ENCODE peak calls at places on chromosomes 13 and 19, in six cellular contexts. C, P, X, E, O and J are unnamed samples.

GRCh38 chr13:24452044-24452443 is 60.5 kb downstream of the PARP4 start:
- DNase-seq in E (no peak), P (no peak), X (no peak), O (no peak), C (no peak), J (no peak)

GRCh38 chr19:51431124-51431523 is 13.7 kb upstream of the SIGLEC10 start:
- DNase-seq in C (no peak), O (no peak), E (no peak), P (no peak), X (peak), J (no peak)

GRCh38 chr13:67238277-67238859 is 8.2 kb upstream of the PCDH9 start:
- DNase-seq in E (no peak), C (peak), P (peak), X (peak), O (no peak), J (peak)

GRCh38 chr19:55670280-55671053 is 4.6 kb upstream of the EPN1 start:
- DNase-seq in X (no peak), E (no peak), O (no peak), P (no peak), C (no peak), J (peak)

GRCh38 chr13:112999414-113000177 is 30.6 kb downstream of the MCF2L start:
- DNase-seq in E (no peak), P (no peak), O (no peak), X (no peak), C (peak), J (no peak)

GRCh38 chr19:16363133-16363851 is 38.7 kb downstream of the KLF2 start:
- DNase-seq in P (no peak), X (no peak), O (no peak), C (no peak), E (no peak), J (no peak)

GRCh38 chr19:4870025-4870700 is 2.7 kb upstream of the PLIN3 start:
- DNase-seq in P (peak), C (no peak), X (peak), E (no peak), O (peak), J (peak)

GRCh38 chr13:25928941-25929505 is 122.8 kb downstream of the SHISA2 start:
- DNase-seq in C (no peak), O (no peak), X (no peak), P (no peak), E (no peak), J (no peak)

GRCh38 chr19:17081672-17082630 is 6.4 kb downstream of the MYO9B start:
- DNase-seq in C (no peak), O (no peak), E (no peak), P (no peak), X (no peak), J (no peak)

GRCh38 chr13:92769064-92769463 is 457.5 kb upstream of the GPC6 start:
- DNase-seq in P (no peak), X (no peak), O (no peak), E (no peak), C (no peak), J (peak)

GRCh38 chr19:34428549-34429285 is 536 bp downstream of the UBA2 start:
- DNase-seq in C (peak), P (peak), X (peak), E (no peak), O (no peak), J (peak)

GRCh38 chr19:39506598-39506943 is 7.8 kb downstream of the DLL3 start:
- DNase-seq in C (no peak), X (no peak), P (no peak), O (no peak), E (no peak), J (no peak)
- H2AFZ ChIP-seq in C (peak), X (no peak), P (peak), O (peak), E (peak), J (peak)

GRCh38 chr13:102617697-102618350 is 21.0 kb downstream of the TPP2 start:
- DNase-seq in O (no peak), E (no peak), P (no peak), C (no peak), X (no peak), J (no peak)
- TF ChIP-seq CTCF in O (no peak), E (no peak), P (no peak), C (no peak), X (no peak), J (no peak)

GRCh38 chr13:32802159-32802558 is 214.1 kb upstream of the KL start:
- DNase-seq in X (no peak), P (no peak), E (no peak), O (no peak), C (no peak), J (no peak)

DNA sequence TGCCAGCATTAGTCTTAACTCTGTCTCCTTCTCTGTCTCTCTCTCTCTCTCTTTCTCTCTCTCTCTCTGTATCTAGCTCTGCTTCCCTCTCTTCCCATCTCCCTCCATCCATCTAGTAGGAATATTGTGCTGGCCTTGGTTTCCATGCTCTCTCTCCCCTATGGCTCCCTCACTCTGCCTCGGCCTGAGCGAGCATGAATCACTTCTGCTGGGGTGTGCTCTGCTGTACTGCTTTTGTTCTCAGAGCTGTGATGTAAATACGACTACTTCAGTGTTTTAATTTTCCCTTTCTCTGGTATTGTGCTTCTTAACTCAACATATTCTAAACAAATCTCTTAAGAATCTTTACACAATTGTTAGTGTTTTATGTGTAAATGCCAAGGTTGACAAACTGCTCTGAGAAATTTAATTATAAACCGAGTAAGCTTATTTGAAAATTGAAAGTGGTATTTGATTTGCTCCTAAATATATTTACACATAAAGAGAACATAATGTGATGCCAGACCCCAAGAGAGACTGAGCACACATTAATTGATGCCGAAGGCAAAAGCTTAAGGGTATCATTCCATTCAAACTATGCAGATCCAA is 211.5 kb upstream of the KL start:
- DNase-seq in E (no peak), P (no peak), O (no peak), X (no peak), C (no peak), J (peak)
- TF ChIP-seq RFX5 in E (no peak), P (no peak), O (no peak), X (no peak), C (no peak), J (no peak)

DNA sequence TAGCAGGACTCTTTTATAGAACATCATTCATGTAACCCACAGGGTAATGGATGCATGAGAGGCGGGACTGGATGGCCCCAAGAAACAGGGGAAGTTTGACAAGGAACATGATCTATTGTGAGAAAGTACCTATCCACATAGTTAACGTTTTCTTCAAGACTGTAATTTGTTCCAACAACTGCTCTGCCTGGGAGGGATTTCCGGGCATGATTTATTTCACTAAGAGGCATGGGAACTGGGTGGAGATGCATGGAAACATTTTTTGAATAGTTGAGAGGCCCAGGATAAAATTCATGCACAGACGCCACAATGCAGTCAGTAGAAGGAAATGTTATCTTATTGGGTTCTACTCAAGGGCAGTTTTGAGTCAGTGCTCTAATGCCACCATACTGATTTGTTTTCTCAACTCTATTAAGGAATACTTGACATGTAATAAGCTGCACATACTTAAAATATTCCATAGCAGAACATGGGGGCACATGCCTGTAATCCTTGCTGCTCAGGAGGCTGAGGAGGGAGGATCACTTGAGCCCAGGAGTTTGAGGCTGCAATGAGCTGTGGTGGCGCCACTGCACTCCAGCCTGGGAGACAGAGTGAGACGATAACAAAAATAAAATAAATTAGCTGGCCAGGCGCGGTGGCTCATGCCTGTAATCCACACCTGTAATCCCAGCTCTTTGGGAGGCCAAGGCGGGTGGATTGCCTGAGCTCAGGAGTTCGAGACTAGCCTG is 9.9 kb upstream of the ATG4D start:
- DNase-seq in O (no peak), P (no peak), C (no peak), X (no peak), E (no peak), J (peak)
- H2AFZ ChIP-seq in O (no peak), P (no peak), C (peak), X (no peak), E (no peak), J (no peak)

GRCh38 chr13:45466359-45466758 is 1.6 kb downstream of the COG3 start:
- DNase-seq in C (no peak), E (no peak), P (no peak), X (no peak), O (no peak), J (no peak)

GRCh38 chr13:45468676-45469075 is 3.9 kb downstream of the COG3 start:
- DNase-seq in O (no peak), P (no peak), C (peak), E (no peak), X (no peak), J (no peak)

GRCh38 chr13:45464141-45464686 is 525 bp upstream of the COG3 start:
- DNase-seq in E (no peak), C (no peak), X (no peak), O (no peak), P (no peak), J (no peak)

DNA sequence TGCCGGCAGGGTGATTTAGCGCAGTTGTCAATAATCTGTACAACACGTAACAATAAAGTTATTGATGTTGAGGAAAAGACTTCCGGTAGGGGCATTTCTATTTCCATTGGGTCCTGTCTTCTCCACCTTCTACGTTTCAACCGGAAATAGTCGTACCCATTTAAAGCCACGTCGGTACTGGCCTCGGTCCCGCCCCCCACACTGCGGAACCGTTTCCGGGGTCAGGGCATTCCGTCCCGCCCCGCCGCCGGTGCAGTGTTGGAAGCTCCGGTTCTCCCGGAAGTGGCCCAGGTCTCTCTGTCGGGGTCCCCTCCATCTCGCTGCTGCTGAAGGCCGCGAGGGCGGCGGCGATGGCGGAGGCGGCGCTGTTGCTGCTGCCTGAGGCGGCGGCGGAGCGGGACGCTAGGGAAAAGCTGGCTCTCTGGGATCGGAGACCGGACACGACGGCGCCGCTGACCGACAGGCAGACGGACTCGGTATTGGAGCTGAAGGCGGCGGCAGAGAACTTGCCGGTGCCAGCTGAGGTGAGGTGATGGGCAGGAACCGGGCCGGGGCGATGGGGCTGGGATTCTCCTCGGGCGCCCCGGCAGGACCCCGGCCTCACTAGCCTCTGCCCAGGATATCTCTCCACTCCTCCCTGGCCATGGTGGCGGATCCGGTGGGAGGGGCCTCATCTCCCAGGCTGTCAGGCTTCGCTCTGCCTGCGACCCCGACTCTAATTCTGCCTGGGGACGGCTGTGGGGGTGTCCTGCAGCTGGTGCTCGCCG is at the start of gene COG3:
- DNase-seq in E (peak), C (peak), P (peak), O (peak), X (peak), J (peak)
- TF ChIP-seq CTCF in E (peak), C (no peak), P (peak), O (peak), X (peak), J (peak)

GRCh38 chr19:21680679-21681078 is 86.7 kb downstream of the ZNF100 start:
- DNase-seq in E (no peak), O (no peak), C (no peak), X (no peak), P (no peak), J (no peak)

GRCh38 chr19:21677696-21678418 is 89.5 kb downstream of the ZNF100 start:
- DNase-seq in X (no peak), C (no peak), E (no peak), P (no peak), O (no peak), J (no peak)

DNA sequence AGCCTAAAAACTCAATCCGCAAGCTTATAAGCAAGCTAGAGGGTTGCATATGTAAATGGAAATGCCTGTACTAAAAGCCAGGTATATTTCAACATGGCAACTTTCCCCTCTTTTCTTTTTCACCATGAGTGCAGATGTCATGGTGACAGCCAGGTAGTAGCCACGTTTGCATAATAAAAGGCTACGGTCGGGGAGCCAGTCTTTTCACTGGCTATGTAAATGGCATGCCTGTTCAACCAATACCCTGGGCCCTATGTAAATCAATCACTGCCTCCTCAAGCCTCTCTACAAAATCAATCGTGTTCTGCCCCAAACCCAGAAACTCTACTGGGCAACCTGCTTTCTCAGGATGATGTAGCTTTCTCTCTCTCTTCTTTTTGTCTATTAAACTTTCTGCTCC is 87.4 kb downstream of the ZNF100 start:
- DNase-seq in P (no peak), X (no peak), O (no peak), E (no peak), C (no peak), J (no peak)
- TF ChIP-seq RFX5 in P (no peak), X (no peak), O (no peak), E (no peak), C (no peak), J (no peak)

GRCh38 chr13:101453784-101454201 is 1.3 kb downstream of the ITGBL1 start:
- DNase-seq in P (no peak), O (no peak), E (no peak), X (no peak), C (peak), J (no peak)
- H2AFZ ChIP-seq in P (no peak), O (no peak), E (no peak), X (no peak), C (peak), J (peak)

GRCh38 chr13:45737571-45738002 is 35.5 kb downstream of the CBY2 start:
- DNase-seq in X (no peak), O (no peak), E (no peak), C (no peak), P (peak), J (no peak)
- TF ChIP-seq CTCF in X (peak), O (peak), E (peak), C (peak), P (peak), J (no peak)